ENCODE peak calls at places on chromosomes 13 and 19, in six cellular contexts. K is AG09309, V is body of pancreas, J is BJ, L is Panc1, T is heart right ventricle. I is an unnamed sample.

GRCh38 chr19:49492573-49493411 is 3.4 kb upstream of the RPS11 start:
- DNase-seq in J (no peak), V (no peak), T (no peak), L (no peak), K (no peak), I (no peak)

GRCh38 chr19:45591004-45591637 is 6.5 kb upstream of the OPA3 start:
- DNase-seq in K (no peak), T (no peak), J (no peak), V (peak), L (no peak), I (peak)

GRCh38 chr19:54107876-54108490 is 5.3 kb downstream of the NDUFA3 start:
- DNase-seq in T (no peak), V (no peak), K (no peak), L (no peak), J (no peak), I (no peak)

GRCh38 chr13:60454425-60454824 is 57.4 kb downstream of the TDRD3 start:
- DNase-seq in V (no peak), J (no peak), T (no peak), L (no peak), K (no peak), I (peak)

GRCh38 chr13:41699759-41700158 is 242.4 kb downstream of the RGCC start:
- DNase-seq in T (no peak), J (no peak), L (no peak), K (no peak), V (no peak), I (no peak)

GRCh38 chr13:82772802-82773201 is 1109.5 kb downstream of the SLITRK1 start:
- DNase-seq in T (no peak), J (no peak), L (no peak), K (no peak), V (no peak), I (peak)

GRCh38 chr19:1748115-1748702 is 5.1 kb upstream of the ONECUT3 start:
- DNase-seq in J (no peak), T (no peak), V (no peak), L (no peak), K (no peak), I (no peak)

GRCh38 chr19:54364775-54365257 is at the start of gene LAIR1:
- DNase-seq in L (no peak), K (no peak), J (no peak), T (no peak), V (peak), I (no peak)

GRCh38 chr13:39317284-39317683 is 279.0 kb downstream of the NHLRC3 start:
- DNase-seq in K (no peak), V (peak), L (no peak), J (no peak), T (peak), I (peak)

GRCh38 chr13:44365008-44365407 is 8.6 kb upstream of the SERP2 start:
- DNase-seq in V (no peak), L (no peak), J (no peak), T (no peak), K (peak), I (peak)

GRCh38 chr19:38870612-38871011 is 7.5 kb downstream of the RINL start:
- DNase-seq in V (no peak), J (no peak), T (no peak), L (no peak), K (no peak), I (no peak)
- H3K4me3 ChIP-seq in V (no peak), J (no peak), T (no peak), L (no peak), K (no peak), I (no peak)

DNA sequence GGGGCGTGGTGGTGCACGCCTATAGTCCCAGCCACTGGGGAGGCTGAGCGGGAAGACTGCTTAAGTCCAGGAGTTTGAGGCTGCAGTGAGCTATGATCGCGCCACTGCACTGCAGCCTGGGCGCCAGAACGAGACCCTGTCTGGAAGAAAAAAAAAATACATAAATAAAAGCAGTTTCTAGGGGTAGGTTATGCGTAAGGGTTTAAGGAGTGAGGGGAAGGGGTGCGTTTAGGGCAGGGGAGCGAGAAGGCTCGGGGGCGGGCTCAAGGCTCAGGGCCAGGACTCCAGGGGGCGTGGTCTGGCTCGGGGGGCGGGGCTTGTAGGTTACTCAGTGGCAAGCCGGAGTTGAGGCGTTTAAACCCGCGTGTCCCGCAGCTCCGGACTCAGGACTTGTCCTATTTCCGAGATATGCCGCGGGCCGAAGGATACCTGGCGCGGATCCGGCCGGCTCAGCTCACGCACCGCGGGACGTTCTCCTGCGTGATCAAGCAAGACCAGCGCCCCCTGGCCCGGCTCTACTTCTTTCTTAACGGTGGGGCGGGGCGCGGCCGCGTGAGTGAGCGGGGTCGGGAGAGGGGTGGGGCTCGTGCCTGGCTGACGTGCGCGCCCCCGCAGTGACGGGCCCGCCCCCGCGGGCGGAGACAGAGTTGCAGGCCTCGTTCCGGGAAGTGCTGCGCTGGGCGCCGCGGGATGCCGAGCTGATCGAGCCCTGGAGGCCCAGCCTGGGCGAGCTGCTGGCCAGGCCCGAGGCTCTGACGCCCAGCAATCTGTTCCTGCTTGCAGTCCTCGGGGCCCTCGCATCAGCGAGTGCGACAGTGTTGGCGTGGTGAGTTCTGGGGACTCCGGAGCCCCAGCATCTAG is 10.8 kb downstream of the SPACA6 start:
- DNase-seq in T (peak), L (peak), K (peak), J (peak), V (peak), I (peak)
- TF ChIP-seq CTCF in T (peak), L (peak), K (peak), J (peak), V (peak), I (peak)

GRCh38 chr13:94595006-94595942 is 678 bp downstream of the TGDS start:
- DNase-seq in J (no peak), K (no peak), T (no peak), L (no peak), V (peak), I (peak)
- H3K4me3 ChIP-seq in J (peak), K (peak), T (peak), L (peak), V (peak), I (peak)

GRCh38 chr19:11090264-11091032 is 1.2 kb downstream of the LDLR start:
- DNase-seq in L (no peak), J (peak), T (peak), V (peak), K (peak), I (peak)
- TF ChIP-seq CTCF in L (no peak), J (peak), T (no peak), V (no peak), K (no peak), I (no peak)

GRCh38 chr13:27168086-27168485 is 3.5 kb downstream of the USP12 start:
- DNase-seq in K (no peak), L (no peak), V (peak), J (no peak), T (no peak), I (no peak)
- H3K4me3 ChIP-seq in K (no peak), L (peak), V (no peak), J (no peak), T (no peak), I (no peak)

DNA sequence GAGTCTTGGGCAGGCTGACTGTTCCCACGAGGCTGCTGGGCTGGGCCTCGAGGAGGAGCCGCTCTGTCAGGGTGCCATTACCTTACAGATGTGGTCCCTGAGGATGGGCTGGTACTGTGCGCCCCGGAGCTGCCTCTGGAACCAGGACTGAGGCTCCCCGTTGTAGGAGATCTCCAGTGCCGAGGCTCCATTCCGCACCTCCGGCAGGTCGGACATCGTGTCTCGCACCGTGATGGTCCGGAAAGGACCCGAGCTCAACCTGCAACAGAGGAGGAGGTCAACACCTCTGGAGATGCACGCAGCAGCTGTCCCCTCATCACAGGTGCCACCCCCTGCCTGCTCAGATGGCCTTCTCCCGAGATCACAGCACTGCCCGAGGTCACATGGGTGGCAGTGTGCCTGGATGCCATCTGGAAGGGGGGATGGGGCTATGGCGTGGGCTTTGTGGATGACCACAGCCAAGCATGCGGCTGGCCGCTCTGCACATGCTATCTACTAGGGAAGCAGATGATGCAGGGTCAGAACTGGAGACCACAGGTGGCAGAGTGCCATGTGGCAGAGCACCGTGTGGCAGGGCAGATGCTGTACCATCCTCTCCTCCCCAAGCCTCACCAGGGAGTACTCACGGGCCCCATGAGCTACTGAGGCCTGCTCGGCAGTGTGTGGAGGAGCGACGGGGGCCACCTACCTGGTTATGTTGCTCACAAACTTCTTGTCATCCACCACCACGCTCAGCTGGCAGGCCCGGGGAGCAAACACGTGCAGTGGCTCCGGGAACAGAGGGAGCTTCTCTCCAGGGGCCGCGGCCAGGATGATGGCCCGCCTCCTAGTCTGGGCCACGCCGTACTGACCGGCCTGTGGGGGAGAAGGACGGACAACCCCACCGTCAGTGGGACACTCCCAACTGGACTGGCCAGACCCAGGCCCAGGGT is 18.3 kb upstream of the EIF3G start:
- DNase-seq in L (no peak), K (no peak), V (no peak), J (no peak), T (no peak), I (no peak)
- TF ChIP-seq CTCF in L (no peak), K (no peak), V (no peak), J (no peak), T (no peak), I (no peak)

GRCh38 chr19:41373993-41374392 is 2.3 kb upstream of the TMEM91 start:
- DNase-seq in V (peak), K (peak), J (peak), L (no peak), T (peak), I (peak)

GRCh38 chr19:41377977-41378707 is 1.8 kb downstream of the TMEM91 start:
- DNase-seq in J (no peak), L (no peak), K (no peak), V (no peak), T (no peak), I (no peak)

GRCh38 chr19:41376998-41377365 is 649 bp downstream of the TMEM91 start:
- DNase-seq in L (no peak), T (no peak), J (no peak), V (no peak), K (no peak), I (no peak)

GRCh38 chr19:41371541-41371940 is 4.8 kb upstream of the TMEM91 start:
- DNase-seq in J (no peak), K (no peak), V (no peak), T (no peak), L (no peak), I (no peak)

DNA sequence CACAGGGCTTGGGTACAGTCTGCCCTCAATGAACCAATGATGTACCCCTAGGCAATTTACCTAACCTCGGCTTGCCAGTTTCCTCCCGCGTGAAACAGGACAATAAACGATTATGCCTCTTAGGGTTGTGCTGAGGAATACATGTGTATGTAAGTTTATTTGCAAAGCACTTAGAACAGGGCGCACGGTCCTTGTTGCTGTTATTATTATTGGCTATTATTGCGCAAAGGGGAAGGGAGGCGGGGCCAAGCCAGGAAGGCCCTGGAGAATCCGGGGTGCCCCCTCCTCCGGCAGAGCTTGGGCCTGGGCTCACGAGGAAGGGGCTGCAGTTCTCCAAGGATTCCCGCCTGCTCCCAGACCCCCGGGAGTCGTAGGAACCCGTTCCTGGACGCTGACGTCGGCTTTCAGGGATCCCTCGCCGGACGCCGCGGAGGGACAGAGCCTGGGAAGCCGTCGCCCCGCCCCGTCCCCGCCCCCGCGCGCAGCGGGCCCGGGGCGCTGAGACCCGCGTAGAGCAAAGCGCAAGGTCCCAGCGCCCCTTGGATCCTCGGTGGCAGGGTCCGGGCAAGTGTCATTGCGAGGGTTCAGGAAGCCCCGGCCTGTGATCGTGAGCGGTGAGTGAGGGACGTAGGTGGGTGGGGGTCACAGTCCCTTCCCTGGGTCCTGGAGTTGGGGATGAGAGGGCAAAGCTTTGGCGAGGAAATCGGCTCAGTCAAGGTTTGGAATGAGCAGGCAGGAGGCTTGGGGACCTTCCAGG is at the start of gene TMEM91:
- DNase-seq in V (peak), J (no peak), L (no peak), T (peak), K (no peak), I (peak)
- H3K4me3 ChIP-seq in V (peak), J (peak), L (peak), T (peak), K (peak), I (peak)

GRCh38 chr19:50667177-50667758 is 18.0 kb downstream of the C19orf81 start:
- DNase-seq in T (no peak), L (no peak), J (no peak), V (no peak), K (no peak), I (no peak)

GRCh38 chr19:50667759-50668231 is 18.6 kb downstream of the C19orf81 start:
- DNase-seq in V (no peak), J (no peak), L (no peak), K (no peak), T (no peak), I (no peak)

GRCh38 chr19:50664204-50664603 is 15.0 kb downstream of the C19orf81 start:
- DNase-seq in L (no peak), T (no peak), J (no peak), K (no peak), V (no peak), I (no peak)

GRCh38 chr19:50668416-50669318 is 19.4 kb downstream of the C19orf81 start:
- DNase-seq in V (no peak), T (no peak), J (no peak), K (no peak), L (no peak), I (no peak)

GRCh38 chr19:50666346-50667176 is 17.3 kb downstream of the C19orf81 start:
- DNase-seq in L (no peak), J (no peak), T (no peak), K (no peak), V (no peak), I (no peak)
- TF ChIP-seq CTCF in L (no peak), J (no peak), T (no peak), K (no peak), V (no peak), I (no peak)

GRCh38 chr19:13974073-13974472 is 21.8 kb downstream of the DCAF15 start:
- DNase-seq in T (no peak), K (no peak), L (no peak), J (no peak), V (no peak), I (peak)

GRCh38 chr19:13978306-13978705 is 26.0 kb downstream of the DCAF15 start:
- DNase-seq in V (peak), K (no peak), T (peak), J (no peak), L (no peak), I (peak)

GRCh38 chr19:13977803-13978202 is 25.5 kb downstream of the DCAF15 start:
- DNase-seq in L (no peak), K (no peak), T (no peak), V (no peak), J (no peak), I (no peak)

GRCh38 chr19:13976446-13976845 is 24.1 kb downstream of the DCAF15 start:
- DNase-seq in T (no peak), J (no peak), L (no peak), V (no peak), K (no peak), I (no peak)

DNA sequence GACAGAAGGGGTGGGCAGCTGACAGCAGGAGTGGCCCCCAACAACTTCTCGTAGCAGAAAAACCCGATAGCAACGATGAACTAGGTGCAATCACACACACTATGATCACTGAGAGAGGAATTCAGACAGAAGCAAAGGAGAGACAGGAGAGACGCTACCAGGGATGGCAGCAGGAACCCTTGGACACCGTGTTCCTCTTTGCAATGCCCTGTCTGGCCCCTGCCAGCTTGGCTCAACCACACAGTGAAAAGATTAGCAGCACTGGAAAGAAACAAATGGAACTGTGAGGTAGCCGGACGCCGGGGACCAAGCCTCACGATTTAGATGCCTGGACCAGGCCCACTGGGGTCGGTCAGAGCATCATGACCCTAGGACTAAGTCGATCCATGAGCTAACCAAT is 23.6 kb downstream of the DCAF15 start:
- DNase-seq in K (no peak), T (no peak), L (no peak), V (no peak), J (no peak), I (no peak)
- H3K4me3 ChIP-seq in K (no peak), T (no peak), L (no peak), V (no peak), J (no peak), I (no peak)

I was measured in choroid plexus epithelial cell.